ENCODE peak calls at places on chromosomes 13 and 19, in nine cellular contexts. Q is K562, N is ovary, S is thoracic aorta, Z is PC-3, A is lung, X is tibial artery, L is aorta, V is PC-9. R is an unnamed sample.

GRCh38 chr13:46666727-46667456 is 113.9 kb downstream of the LRCH1 start:
- DNase-seq in Q (no peak), N (no peak), S (no peak), Z (no peak), A (no peak), X (no peak), L (no peak), V (no peak), R (no peak)

GRCh38 chr19:55340144-55340783 is 588 bp downstream of the KMT5C start:
- DNase-seq in Q (peak; percentile 38), N (no peak), S (no peak), Z (no peak), A (no peak), X (no peak), L (no peak), V (peak; percentile 36), R (no peak)

GRCh38 chr19:35216026-35216832 is 12.3 kb downstream of the FAM187B start:
- DNase-seq in Q (no peak), N (no peak), S (no peak), Z (no peak), A (no peak), X (no peak), L (no peak), V (no peak), R (peak; percentile 9)

GRCh38 chr13:109000207-109000606 is 370.8 kb downstream of the MYO16 start:
- DNase-seq in Q (no peak), N (no peak), S (no peak), Z (no peak), A (no peak), X (no peak), L (no peak), V (no peak), R (no peak)

GRCh38 chr19:6717441-6717971 is 2.9 kb downstream of the C3 start:
- DNase-seq in Q (no peak), N (no peak), S (no peak), Z (no peak), A (no peak), X (no peak), L (no peak), V (no peak), R (no peak)

GRCh38 chr19:10116085-10116865 is 3.4 kb downstream of the EIF3G start:
- DNase-seq in Q (no peak), N (no peak), S (no peak), Z (peak; percentile 20), A (no peak), X (no peak), L (no peak), V (no peak), R (no peak)

GRCh38 chr13:36919833-36920611 is at the start of gene SMAD9:
- DNase-seq in Q (peak; percentile 52), N (peak; percentile 86), S (peak; percentile 52), Z (peak; percentile 48), A (peak; percentile 62), X (peak; percentile 77), L (peak; percentile 95), V (no peak), R (no peak)

GRCh38 chr13:114047358-114047881 is 73.5 kb upstream of the C13orf46 start:
- DNase-seq in Q (peak; percentile 19), N (no peak), S (no peak), Z (no peak), A (no peak), X (no peak), L (no peak), V (no peak), R (no peak)

GRCh38 chr13:61410669-61411297 is 4.9 kb downstream of the PCDH20 start:
- DNase-seq in Q (peak; percentile 9), N (no peak), S (no peak), Z (peak; percentile 48), A (no peak), X (no peak), L (no peak), V (no peak), R (no peak)

GRCh38 chr19:16325671-16326400 is 1.2 kb downstream of the KLF2 start:
- DNase-seq in Q (no peak), N (peak; percentile 66), S (no peak), Z (no peak), A (peak; percentile 57), X (no peak), L (peak; percentile 87), V (no peak), R (no peak)

GRCh38 chr13:82740442-82740841 is 1141.8 kb downstream of the SLITRK1 start:
- DNase-seq in Q (no peak), N (no peak), S (no peak), Z (no peak), A (no peak), X (no peak), L (no peak), V (no peak), R (no peak)

GRCh38 chr13:52847682-52848432 is 583 bp downstream of the PCDH8 start:
- DNase-seq in Q (no peak), N (no peak), S (no peak), Z (no peak), A (no peak), X (no peak), L (peak; percentile 62), V (no peak), R (no peak)
- H3K4me3 ChIP-seq in Q (no peak overlapping the region), N (no peak overlapping the region), S (no peak overlapping the region), Z (no peak overlapping the region), A (no peak overlapping the region), X (no peak overlapping the region), L (no peak overlapping the region), V (no peak overlapping the region), R (no peak overlapping the region)

GRCh38 chr13:106524108-106524507 is 11.4 kb downstream of the EFNB2 start:
- DNase-seq in Q (no peak), N (no peak), S (no peak), Z (no peak), A (no peak), X (no peak), L (no peak), V (no peak), R (no peak)
- H3K36me3 ChIP-seq in Q (no peaks in the 10 kb centered on the region), N (no peaks in the 10 kb centered on the region), S (no peaks in the 10 kb centered on the region), Z (peaks cover 6% of the 10 kb centered on the region), A (no peaks in the 10 kb centered on the region), X (no peaks in the 10 kb centered on the region), L (no peaks in the 10 kb centered on the region), V (peaks cover 25% of the 10 kb centered on the region), R (no peaks in the 10 kb centered on the region)

DNA sequence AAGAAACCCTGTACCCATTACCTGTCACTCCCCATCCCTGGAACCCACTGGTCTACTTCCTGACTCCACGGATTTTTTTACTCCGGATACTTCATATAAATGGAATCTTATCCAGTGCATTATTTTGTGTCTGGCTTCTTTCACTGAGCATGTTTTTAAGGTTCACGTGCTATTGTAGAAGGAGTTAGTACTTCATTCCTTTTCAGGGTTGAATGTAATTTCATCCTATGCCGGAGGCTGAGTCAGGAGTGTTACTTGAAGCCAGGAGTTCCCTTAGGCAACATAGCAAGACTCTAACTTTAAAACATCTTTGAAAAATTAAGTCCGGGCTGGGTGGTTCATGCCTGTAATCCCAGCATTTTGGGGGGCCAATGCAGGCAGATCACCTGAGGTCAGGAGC is 17.9 kb upstream of the ELAVL1 start:
- DNase-seq in Q (no peak), N (no peak), S (no peak), Z (no peak), A (no peak), X (no peak), L (no peak), V (no peak), R (no peak)
- H3K27me3 ChIP-seq in Q (no peaks in the 10 kb centered on the region), N (no peaks in the 10 kb centered on the region), S (no peaks in the 10 kb centered on the region), Z (no peaks in the 10 kb centered on the region), A (no peaks in the 10 kb centered on the region), X (no peaks in the 10 kb centered on the region), L (no peaks in the 10 kb centered on the region), V (no peaks in the 10 kb centered on the region), R (no peaks in the 10 kb centered on the region)

DNA sequence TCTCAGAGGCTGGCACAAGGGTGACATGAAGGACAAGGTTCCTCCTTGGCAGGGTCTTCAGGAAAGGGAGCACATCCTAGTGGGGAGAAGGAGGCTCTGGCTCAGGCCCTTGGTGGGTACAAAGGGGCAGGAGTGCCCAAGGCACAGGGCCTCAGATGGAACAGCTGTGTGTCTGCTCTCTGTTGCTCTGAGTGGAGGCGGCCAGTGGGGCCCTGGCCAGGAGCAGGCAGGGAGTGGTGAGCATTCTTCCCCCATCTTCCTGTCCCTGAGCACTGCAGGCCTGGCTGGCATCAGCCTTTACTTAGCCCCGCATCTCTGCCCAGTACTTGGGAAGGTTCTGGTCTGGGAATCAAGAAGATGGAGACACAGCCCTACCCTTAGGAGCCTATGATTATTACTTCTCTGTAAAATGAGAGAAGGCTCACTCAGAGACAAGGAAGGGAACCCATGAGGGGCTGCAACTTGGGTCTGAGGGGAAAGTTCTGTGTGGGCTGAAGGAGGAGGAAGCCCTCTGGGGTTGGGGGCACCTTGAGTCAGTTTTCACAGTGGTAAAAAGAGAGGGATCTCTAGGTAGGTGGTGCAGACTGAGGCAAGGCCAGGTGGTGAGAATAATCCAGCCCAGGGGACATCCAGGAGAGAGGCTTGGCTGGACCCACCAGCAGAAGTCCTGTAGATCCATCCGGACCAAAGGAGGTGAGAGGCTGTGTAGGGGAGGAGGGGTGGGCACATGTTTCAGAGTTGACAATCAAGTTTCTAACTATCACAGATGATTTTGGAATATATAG is 173.5 kb downstream of the TSHZ3 start:
- DNase-seq in Q (no peak), N (no peak), S (no peak), Z (no peak), A (no peak), X (no peak), L (no peak), V (no peak), R (no peak)
- H3K4me3 ChIP-seq in Q (no peak overlapping the region), N (no peak overlapping the region), S (no peak overlapping the region), Z (no peak overlapping the region), A (no peak overlapping the region), X (no peak overlapping the region), L (no peak overlapping the region), V (no peak overlapping the region), R (no peak overlapping the region)

GRCh38 chr19:38486731-38487336 is 53.3 kb downstream of the RYR1 start:
- DNase-seq in Q (no peak), N (no peak), S (no peak), Z (no peak), A (no peak), X (no peak), L (no peak), V (no peak), R (no peak)

GRCh38 chr19:38488811-38489481 is 55.5 kb downstream of the RYR1 start:
- DNase-seq in Q (no peak), N (no peak), S (no peak), Z (no peak), A (no peak), X (no peak), L (no peak), V (no peak), R (no peak)

GRCh38 chr19:38490861-38491260 is 57.4 kb downstream of the RYR1 start:
- DNase-seq in Q (no peak), N (no peak), S (no peak), Z (no peak), A (no peak), X (no peak), L (no peak), V (no peak), R (no peak)

GRCh38 chr19:38485541-38486285 is 52.2 kb downstream of the RYR1 start:
- DNase-seq in Q (no peak), N (no peak), S (no peak), Z (no peak), A (no peak), X (no peak), L (no peak), V (no peak), R (no peak)

DNA sequence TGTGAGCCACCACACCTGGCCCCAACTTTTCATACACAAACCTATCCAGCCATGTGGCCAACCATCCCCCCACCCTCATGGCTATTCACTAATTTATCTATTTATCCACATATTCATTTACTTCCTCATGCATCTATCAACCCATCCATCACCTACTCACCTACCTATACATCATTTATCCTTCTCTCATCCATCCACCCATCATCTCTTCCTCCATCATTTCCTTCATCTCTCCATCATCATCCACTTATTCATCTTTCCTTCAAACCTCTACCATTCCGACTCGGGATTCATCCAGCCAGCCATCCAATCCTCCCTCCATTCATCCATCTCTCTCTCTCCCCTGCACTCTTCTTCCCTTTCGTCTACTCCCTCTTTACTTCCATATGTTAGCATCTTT is 54.6 kb downstream of the RYR1 start:
- DNase-seq in Q (no peak), N (no peak), S (no peak), Z (no peak), A (no peak), X (no peak), L (no peak), V (no peak), R (no peak)
- H3K36me3 ChIP-seq in Q (peaks cover 22% of the 10 kb centered on the region), N (no peaks in the 10 kb centered on the region), S (no peaks in the 10 kb centered on the region), Z (no peaks in the 10 kb centered on the region), A (no peaks in the 10 kb centered on the region), X (no peaks in the 10 kb centered on the region), L (no peaks in the 10 kb centered on the region), V (no peaks in the 10 kb centered on the region), R (no peaks in the 10 kb centered on the region)

R was measured in BJ.